ENCODE peak calls at places on chromosomes 16 and 17, in five cellular contexts. One of them, this sample, is unnamed.

GRCh38 chr16:81787659-81788058 is 8.6 kb downstream of the PLCG2 start:
- DNase-seq in natural killer cell: no peak
- DNase-seq in uterus: no peak
- DNase-seq in endothelial cell: no peak
- DNase-seq in thyroid gland: no peak
- DNase-seq in this sample: no peak

GRCh38 chr17:43834106-43834505 is 1.2 kb upstream of the MPP3 start:
- DNase-seq in thyroid gland: peak
- DNase-seq in natural killer cell: no peak
- DNase-seq in uterus: no peak
- DNase-seq in endothelial cell: no peak
- DNase-seq in this sample: no peak

GRCh38 chr16:53041196-53041977 is 11.3 kb downstream of the CHD9NB start:
- DNase-seq in uterus: peak
- DNase-seq in natural killer cell: no peak
- DNase-seq in endothelial cell: peak
- DNase-seq in thyroid gland: no peak
- DNase-seq in this sample: no peak

GRCh38 chr17:32458367-32458766 is 14.1 kb downstream of the PSMD11 start:
- DNase-seq in uterus: no peak
- DNase-seq in natural killer cell: no peak
- DNase-seq in endothelial cell: no peak
- DNase-seq in thyroid gland: no peak
- DNase-seq in this sample: no peak

GRCh38 chr16:28606291-28607115 is 3.3 kb downstream of the SULT1A1 start:
- DNase-seq in thyroid gland: no peak
- DNase-seq in uterus: no peak
- DNase-seq in endothelial cell: no peak
- DNase-seq in natural killer cell: no peak
- DNase-seq in this sample: no peak

GRCh38 chr17:67229109-67229991 is 15.6 kb downstream of the HELZ start:
- DNase-seq in endothelial cell: no peak
- DNase-seq in natural killer cell: no peak
- DNase-seq in uterus: no peak
- DNase-seq in thyroid gland: no peak
- DNase-seq in this sample: no peak

GRCh38 chr17:48012151-48012520 is 25.5 kb downstream of the COPZ2 start:
- DNase-seq in thyroid gland: peak
- DNase-seq in endothelial cell: peak
- DNase-seq in uterus: no peak
- DNase-seq in natural killer cell: peak
- DNase-seq in this sample: peak

GRCh38 chr17:4807534-4808377 is 804 bp downstream of the PLD2 start:
- DNase-seq in thyroid gland: no peak
- DNase-seq in natural killer cell: no peak
- DNase-seq in uterus: no peak
- DNase-seq in endothelial cell: no peak
- DNase-seq in this sample: no peak

GRCh38 chr17:81518785-81519283 is 6.2 kb upstream of the ACTG1 start:
- DNase-seq in uterus: peak
- DNase-seq in natural killer cell: no peak
- DNase-seq in thyroid gland: peak
- DNase-seq in endothelial cell: no peak
- DNase-seq in this sample: peak

GRCh38 chr17:199195-199604 is 17.8 kb upstream of the DOC2B start:
- DNase-seq in endothelial cell: no peak
- DNase-seq in uterus: no peak
- DNase-seq in natural killer cell: no peak
- DNase-seq in thyroid gland: no peak
- DNase-seq in this sample: no peak

GRCh38 chr16:57601801-57602478 is 26.5 kb upstream of the ADGRG1 start:
- DNase-seq in endothelial cell: no peak
- DNase-seq in uterus: no peak
- DNase-seq in thyroid gland: no peak
- DNase-seq in natural killer cell: peak
- DNase-seq in this sample: no peak

GRCh38 chr17:80752369-80752705 is 207.7 kb downstream of the RPTOR start:
- DNase-seq in endothelial cell: no peak
- DNase-seq in uterus: no peak
- DNase-seq in thyroid gland: no peak
- DNase-seq in natural killer cell: no peak
- DNase-seq in this sample: no peak

GRCh38 chr16:69294051-69294450 is 17.1 kb upstream of the VPS4A start:
- DNase-seq in uterus: no peak
- DNase-seq in natural killer cell: no peak
- DNase-seq in thyroid gland: no peak
- DNase-seq in endothelial cell: no peak
- DNase-seq in this sample: no peak

GRCh38 chr17:49687878-49688491 is 10.1 kb upstream of the SPOP start:
- DNase-seq in uterus: no peak
- DNase-seq in endothelial cell: peak
- DNase-seq in natural killer cell: no peak
- DNase-seq in thyroid gland: no peak
- DNase-seq in this sample: no peak

GRCh38 chr17:80010283-80010858 is 25.3 kb downstream of the TBC1D16 start:
- DNase-seq in uterus: no peak
- DNase-seq in thyroid gland: no peak
- DNase-seq in endothelial cell: no peak
- DNase-seq in natural killer cell: no peak
- DNase-seq in this sample: no peak

GRCh38 chr17:72616457-72616856 is 476.0 kb downstream of the SLC39A11 start:
- DNase-seq in natural killer cell: no peak
- DNase-seq in uterus: no peak
- DNase-seq in endothelial cell: no peak
- DNase-seq in thyroid gland: no peak
- DNase-seq in this sample: no peak

GRCh38 chr17:74110467-74110866 is 93.0 kb upstream of the RPL38 start:
- DNase-seq in thyroid gland: peak
- DNase-seq in endothelial cell: no peak
- DNase-seq in uterus: no peak
- DNase-seq in natural killer cell: no peak
- DNase-seq in this sample: no peak

GRCh38 chr16:24235806-24236205 is 20.3 kb upstream of the CACNG3 start:
- DNase-seq in natural killer cell: no peak
- DNase-seq in thyroid gland: no peak
- DNase-seq in endothelial cell: no peak
- DNase-seq in uterus: no peak
- DNase-seq in this sample: no peak

GRCh38 chr17:67759355-67760171 is 41.8 kb downstream of the NOL11 start:
- DNase-seq in uterus: no peak
- DNase-seq in natural killer cell: no peak
- DNase-seq in thyroid gland: peak
- DNase-seq in endothelial cell: no peak
- DNase-seq in this sample: no peak

GRCh38 chr17:50584116-50584515 is 23.6 kb downstream of the CACNA1G start:
- DNase-seq in endothelial cell: no peak
- DNase-seq in uterus: no peak
- DNase-seq in thyroid gland: no peak
- DNase-seq in natural killer cell: no peak
- DNase-seq in this sample: no peak

GRCh38 chr17:48841395-48841831 is 10.6 kb downstream of the CALCOCO2 start:
- DNase-seq in endothelial cell: no peak
- DNase-seq in uterus: no peak
- DNase-seq in natural killer cell: no peak
- DNase-seq in thyroid gland: peak
- DNase-seq in this sample: no peak

GRCh38 chr16:82051656-82052055 is 16.6 kb downstream of the HSD17B2 start:
- DNase-seq in thyroid gland: no peak
- DNase-seq in uterus: no peak
- DNase-seq in endothelial cell: no peak
- DNase-seq in natural killer cell: no peak
- DNase-seq in this sample: no peak

GRCh38 chr16:46857261-46857962 is 26.4 kb upstream of the C16orf87 start:
- DNase-seq in endothelial cell: no peak
- DNase-seq in uterus: no peak
- DNase-seq in natural killer cell: no peak
- DNase-seq in thyroid gland: peak
- DNase-seq in this sample: no peak

GRCh38 chr16:85057948-85058347 is 30.4 kb downstream of the KIAA0513 start:
- DNase-seq in thyroid gland: peak
- DNase-seq in uterus: no peak
- DNase-seq in endothelial cell: no peak
- DNase-seq in natural killer cell: no peak
- DNase-seq in this sample: no peak

GRCh38 chr17:69574257-69575197 is 160.0 kb downstream of the MAP2K6 start:
- DNase-seq in natural killer cell: no peak
- DNase-seq in thyroid gland: no peak
- DNase-seq in uterus: no peak
- DNase-seq in endothelial cell: no peak
- DNase-seq in this sample: no peak

GRCh38 chr16:67326115-67326471 is 448 bp downstream of the KCTD19 start:
- DNase-seq in thyroid gland: no peak
- DNase-seq in uterus: no peak
- DNase-seq in endothelial cell: no peak
- DNase-seq in natural killer cell: no peak
- DNase-seq in this sample: no peak

GRCh38 chr17:16439867-16440351 is 24.5 kb downstream of the TRPV2 start:
- DNase-seq in uterus: no peak
- DNase-seq in natural killer cell: peak
- DNase-seq in endothelial cell: no peak
- DNase-seq in thyroid gland: no peak
- DNase-seq in this sample: no peak

GRCh38 chr16:85420501-85421337 is 192.4 kb upstream of the GSE1 start:
- DNase-seq in endothelial cell: peak
- DNase-seq in uterus: peak
- DNase-seq in thyroid gland: peak
- DNase-seq in natural killer cell: peak
- DNase-seq in this sample: peak

GRCh38 chr16:56547120-56547948 is 17.5 kb upstream of the MT4 start:
- DNase-seq in endothelial cell: no peak
- DNase-seq in natural killer cell: no peak
- DNase-seq in uterus: no peak
- DNase-seq in thyroid gland: no peak
- DNase-seq in this sample: no peak

GRCh38 chr17:79615926-79616325 is 5.1 kb upstream of the RBFOX3 start:
- DNase-seq in thyroid gland: no peak
- DNase-seq in uterus: no peak
- DNase-seq in endothelial cell: no peak
- DNase-seq in natural killer cell: no peak
- DNase-seq in this sample: no peak

GRCh38 chr16:89409161-89409711 is 81.1 kb downstream of the ANKRD11 start:
- DNase-seq in uterus: no peak
- DNase-seq in thyroid gland: peak
- DNase-seq in endothelial cell: no peak
- DNase-seq in natural killer cell: peak
- DNase-seq in this sample: no peak

DNA sequence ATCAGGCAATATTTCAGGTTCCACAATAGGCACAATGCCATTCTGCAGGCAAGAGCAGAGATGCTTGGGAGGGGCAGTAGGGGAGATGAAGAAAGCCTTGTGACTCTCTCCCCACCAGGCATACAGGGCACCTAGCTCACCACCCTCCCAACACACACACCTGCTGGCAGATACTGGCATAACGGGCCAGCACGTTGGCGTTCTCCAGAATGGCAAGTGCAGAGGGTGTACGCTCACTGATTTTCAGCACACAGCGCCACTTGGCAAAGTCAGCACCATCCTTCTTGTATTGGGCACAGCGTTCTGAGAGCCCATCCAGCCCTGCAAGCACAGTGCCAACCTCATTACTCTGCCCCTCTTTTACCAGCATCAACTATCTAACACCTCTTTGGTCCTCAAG is 2.2 kb downstream of the ALDOC start:
- DNase-seq in thyroid gland: no peak
- DNase-seq in natural killer cell: no peak
- DNase-seq in endothelial cell: no peak
- DNase-seq in uterus: no peak
- DNase-seq in this sample: no peak
- TF ChIP-seq CTCF in thyroid gland: no peak
- TF ChIP-seq CTCF in natural killer cell: no peak
- TF ChIP-seq CTCF in endothelial cell: no peak
- TF ChIP-seq CTCF in uterus: no peak
- TF ChIP-seq CTCF in this sample: no peak

DNA sequence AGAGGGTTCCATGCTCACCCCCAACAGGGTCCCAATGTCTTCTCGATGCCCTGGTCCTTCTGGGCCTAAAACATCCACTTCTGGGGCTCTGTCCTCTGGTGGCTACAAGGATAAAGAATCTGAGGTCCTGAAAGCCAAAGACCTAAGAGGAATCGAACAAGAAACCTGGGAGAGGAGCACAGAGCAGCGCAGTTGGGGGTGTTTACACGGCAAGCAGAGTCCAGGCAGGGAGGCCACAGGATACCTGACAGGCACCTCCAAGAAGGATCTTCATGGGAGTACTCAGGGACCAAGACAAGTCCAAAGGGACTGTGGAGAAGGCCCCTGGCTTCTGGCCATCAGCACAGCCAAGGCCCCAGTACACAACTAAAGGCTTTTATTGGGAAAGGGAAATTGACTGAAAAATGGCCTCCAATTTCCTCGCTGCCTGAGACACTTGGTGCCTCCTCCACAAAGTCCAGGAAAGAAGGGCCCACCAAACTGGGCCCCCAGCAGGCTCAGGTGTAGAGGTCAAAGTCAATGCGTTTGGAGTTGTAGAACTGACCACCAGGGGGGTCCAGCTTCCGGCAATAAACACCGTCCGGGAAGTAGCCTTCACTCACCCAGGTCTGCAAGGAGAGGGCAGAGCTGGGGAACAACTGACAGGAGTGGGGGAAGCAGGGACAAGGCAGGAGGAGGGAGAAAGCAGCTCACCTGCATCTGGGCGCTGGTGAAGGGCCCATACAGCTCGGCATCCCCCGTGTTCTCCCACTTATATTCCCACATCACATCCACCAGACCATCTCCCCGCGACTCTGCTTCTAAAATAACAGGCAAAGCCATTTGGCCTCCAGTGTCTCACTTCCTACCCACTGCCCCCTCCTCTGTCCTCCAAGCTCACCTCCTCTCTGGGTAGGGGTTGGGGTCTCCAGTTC is 2.4 kb downstream of the CD2BP2 start:
- DNase-seq in thyroid gland: no peak
- DNase-seq in natural killer cell: no peak
- DNase-seq in uterus: no peak
- DNase-seq in endothelial cell: no peak
- DNase-seq in this sample: no peak
- TF ChIP-seq CTCF in thyroid gland: no peak
- TF ChIP-seq CTCF in natural killer cell: no peak
- TF ChIP-seq CTCF in uterus: no peak
- TF ChIP-seq CTCF in endothelial cell: peak
- TF ChIP-seq CTCF in this sample: no peak

GRCh38 chr17:2867441-2868424 is 71.5 kb downstream of the RAP1GAP2 start:
- DNase-seq in endothelial cell: peak
- DNase-seq in thyroid gland: no peak
- DNase-seq in natural killer cell: no peak
- DNase-seq in uterus: no peak
- DNase-seq in this sample: no peak
- TF ChIP-seq CTCF in endothelial cell: no peak
- TF ChIP-seq CTCF in thyroid gland: no peak
- TF ChIP-seq CTCF in natural killer cell: no peak
- TF ChIP-seq CTCF in uterus: no peak
- TF ChIP-seq CTCF in this sample: no peak

DNA sequence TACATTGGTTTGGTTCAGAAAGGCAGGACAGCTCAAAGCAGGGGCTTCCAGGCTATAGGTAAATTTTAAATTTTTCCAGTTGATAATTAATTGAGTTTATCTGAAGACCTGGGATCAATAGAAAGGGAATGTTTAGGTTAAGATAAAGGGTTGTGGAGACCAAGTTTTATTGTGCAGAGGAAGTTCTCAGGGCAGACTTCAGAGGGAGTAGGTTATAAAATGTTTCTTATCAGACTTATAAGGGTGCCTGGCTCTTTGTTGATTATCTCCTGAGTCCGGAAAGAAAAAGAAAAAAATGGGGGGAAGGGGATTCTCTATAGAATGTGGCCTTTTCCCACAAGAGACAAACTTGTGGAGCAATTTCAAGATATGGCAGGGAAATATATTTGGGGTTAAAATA is 15.9 kb downstream of the SLC46A1 start:
- DNase-seq in thyroid gland: no peak
- DNase-seq in endothelial cell: no peak
- DNase-seq in natural killer cell: no peak
- DNase-seq in uterus: no peak
- DNase-seq in this sample: no peak
- TF ChIP-seq CTCF in thyroid gland: no peak
- TF ChIP-seq CTCF in endothelial cell: no peak
- TF ChIP-seq CTCF in natural killer cell: no peak
- TF ChIP-seq CTCF in uterus: no peak
- TF ChIP-seq CTCF in this sample: no peak

This sample was measured in activated B cell treated with CpG ODN at 0.5 μM for 24 hours.